ENCODE peak calls at places on chromosomes 2 and 18, in six cellular contexts. R is HCT116, W is neural progenitor cell, X is OCI-LY7, K is IMR-90, P is A549. F is an unnamed sample.

GRCh38 chr2:162072181-162072702 is 1.8 kb downstream of the DPP4 start:
- DNase-seq in R (no peak), X (no peak), P (no peak), W (no peak), K (peak), F (no peak)

GRCh38 chr2:157052685-157053224 is 204.8 kb upstream of the GALNT5 start:
- DNase-seq in K (peak), X (no peak), P (peak), W (no peak), R (peak), F (no peak)

GRCh38 chr2:170090229-170090628 is 87.7 kb upstream of the MYO3B start:
- DNase-seq in X (no peak), R (no peak), K (no peak), P (no peak), W (no peak), F (no peak)

GRCh38 chr2:226799976-226800940 is 638 bp upstream of the IRS1 start:
- DNase-seq in R (no peak), K (peak), X (peak), W (peak), P (peak), F (no peak)

GRCh38 chr2:85164145-85164559 is 31.0 kb downstream of the TCF7L1 start:
- DNase-seq in X (no peak), K (no peak), W (peak), R (no peak), P (no peak), F (no peak)

GRCh38 chr18:9951022-9951859 is 37.4 kb downstream of the VAPA start:
- DNase-seq in R (peak), X (peak), P (peak), W (peak), K (peak), F (peak)

GRCh38 chr18:49784427-49785185 is 28.7 kb downstream of the ACAA2 start:
- DNase-seq in R (no peak), K (peak), W (no peak), X (no peak), P (no peak), F (no peak)

GRCh38 chr2:241048149-241048948 is 49.9 kb downstream of the SNED1 start:
- DNase-seq in W (no peak), R (no peak), K (no peak), X (no peak), P (no peak), F (no peak)

GRCh38 chr18:51149605-51150429 is 47.7 kb downstream of the MEX3C start:
- DNase-seq in K (peak), X (no peak), R (no peak), P (peak), W (no peak), F (no peak)

GRCh38 chr18:25736516-25736915 is 353.9 kb downstream of the SS18 start:
- DNase-seq in X (no peak), R (no peak), K (peak), P (no peak), W (no peak), F (no peak)

GRCh38 chr18:74248189-74248975 is 43.4 kb downstream of the CYB5A start:
- DNase-seq in R (no peak), X (no peak), W (no peak), P (no peak), K (no peak), F (no peak)

GRCh38 chr18:52766002-52766540 is 426.1 kb downstream of the DCC start:
- DNase-seq in P (no peak), K (no peak), W (no peak), X (no peak), R (no peak), F (no peak)

GRCh38 chr18:72427721-72428120 is 116.4 kb downstream of the CBLN2 start:
- DNase-seq in X (no peak), R (no peak), P (no peak), K (peak), W (no peak), F (no peak)

GRCh38 chr18:28469946-28470345 is 293.0 kb upstream of the CDH2 start:
- DNase-seq in W (no peak), K (no peak), X (no peak), P (no peak), R (no peak), F (no peak)

GRCh38 chr18:33062834-33063364 is 290.1 kb upstream of the KLHL14 start:
- DNase-seq in X (no peak), W (no peak), R (no peak), K (no peak), P (no peak), F (no peak)

GRCh38 chr2:117470311-117471095 is 344.0 kb upstream of the DDX18 start:
- DNase-seq in X (peak), R (peak), W (peak), P (peak), K (no peak), F (peak)

GRCh38 chr2:176490061-176490861 is 221.0 kb downstream of the MTX2 start:
- DNase-seq in X (no peak), W (peak), P (no peak), K (no peak), R (no peak), F (no peak)

GRCh38 chr2:219433666-219434467 is 776 bp upstream of the SPEG start:
- DNase-seq in W (peak), K (peak), R (peak), P (peak), X (peak), F (peak)

GRCh38 chr2:153455856-153456255 is 22.7 kb downstream of the RPRM start:
- DNase-seq in P (no peak), K (no peak), X (no peak), W (no peak), R (no peak), F (no peak)

GRCh38 chr2:147630585-147630984 is 214.2 kb upstream of the ACVR2A start:
- DNase-seq in R (no peak), P (no peak), X (no peak), W (no peak), K (no peak), F (no peak)

DNA sequence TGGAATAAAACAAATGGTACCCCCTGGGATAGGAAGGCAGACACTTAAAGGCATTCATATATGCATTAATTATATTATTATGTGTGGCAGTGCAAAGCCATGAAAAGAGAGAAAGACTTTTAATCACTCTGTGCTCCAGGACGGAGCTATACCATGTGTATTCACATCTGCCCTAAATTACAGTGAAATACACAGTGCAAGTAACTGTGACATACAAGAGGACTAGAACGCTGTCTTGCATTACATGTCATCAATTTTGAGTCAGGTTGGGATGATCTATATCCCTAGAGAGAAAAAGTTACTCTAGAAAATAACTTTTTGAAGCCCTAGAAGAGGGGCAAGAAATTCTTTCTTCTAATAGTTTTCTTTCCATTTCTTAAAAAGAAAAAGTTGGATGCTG is 236.0 kb downstream of the GULP1 start:
- DNase-seq in W (no peak), X (no peak), R (no peak), P (no peak), K (no peak), F (no peak)
- H3K4me3 ChIP-seq in W (no peak), X (no peak), R (no peak), P (no peak), K (no peak), F (no peak)

GRCh38 chr2:55408098-55408882 is 11.4 kb downstream of the CCDC88A start:
- DNase-seq in W (no peak), R (no peak), K (peak), X (no peak), P (no peak), F (no peak)

GRCh38 chr2:55403177-55403998 is 16.3 kb downstream of the CCDC88A start:
- DNase-seq in W (no peak), X (no peak), P (no peak), K (no peak), R (no peak), F (no peak)

GRCh38 chr2:55408946-55409868 is 10.4 kb downstream of the CCDC88A start:
- DNase-seq in K (peak), X (no peak), W (no peak), P (no peak), R (no peak), F (no peak)
- H3K4me2 ChIP-seq in K (peak), X (peak), W (no peak), P (no peak), R (no peak), F (no peak)

GRCh38 chr2:122368576-122369243 is 613.3 kb downstream of the TSN start:
- DNase-seq in X (no peak), K (no peak), W (no peak), R (no peak), P (no peak), F (no peak)
- TF ChIP-seq CTCF in X (peak), K (no peak), W (peak), R (no peak), P (no peak), F (no peak)

DNA sequence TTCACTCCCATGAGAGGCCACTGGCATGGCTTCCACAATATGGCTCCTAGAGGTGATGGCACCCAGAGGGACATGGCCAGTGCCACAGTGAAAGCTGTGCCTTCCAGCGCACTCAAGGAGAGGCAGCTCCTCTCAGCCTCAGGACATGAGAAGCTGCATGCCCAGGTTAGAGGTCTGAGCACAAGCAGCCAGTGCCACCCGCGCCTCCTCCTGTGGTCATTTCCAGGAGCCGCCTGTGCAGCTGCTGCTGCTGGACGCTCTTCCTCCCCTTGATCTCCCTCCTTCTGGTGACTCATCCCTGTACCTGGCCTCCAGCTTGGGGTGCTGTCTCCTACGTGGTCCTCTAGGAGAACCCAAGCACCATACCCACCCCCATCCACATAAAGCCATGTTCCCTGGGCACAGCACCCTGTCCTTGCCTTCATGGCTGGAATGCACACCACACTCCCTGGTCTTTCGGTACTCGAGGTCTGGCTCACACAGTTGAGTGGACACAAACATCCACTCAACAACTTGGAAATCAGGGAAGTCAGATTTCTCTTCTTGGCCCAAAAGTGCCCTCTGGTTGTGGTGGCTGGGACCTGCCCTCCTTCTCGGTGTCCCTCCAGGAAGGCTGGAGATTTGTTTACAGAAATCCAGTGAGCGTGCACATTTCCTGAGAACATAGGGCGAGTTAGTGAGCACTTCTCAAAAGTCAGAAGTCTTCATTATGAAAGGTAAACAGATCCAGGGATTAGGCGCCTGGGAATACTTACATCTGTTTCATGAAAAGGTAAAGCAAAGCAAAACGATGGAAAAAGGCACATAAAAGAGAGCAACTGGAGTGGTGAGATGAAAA is 96.7 kb downstream of the EIPR1 start:
- DNase-seq in R (no peak), K (no peak), X (no peak), W (no peak), P (no peak), F (no peak)
- H3K4me3 ChIP-seq in R (no peak), K (no peak), X (no peak), W (no peak), P (no peak), F (no peak)

GRCh38 chr2:220847587-220847986 is 724.5 kb downstream of the EPHA4 start:
- DNase-seq in R (no peak), P (peak), K (peak), W (no peak), X (no peak), F (no peak)
- H3K4me2 ChIP-seq in R (no peak), P (peak), K (peak), W (no peak), X (no peak), F (no peak)

GRCh38 chr2:99961567-99961913 is 180.8 kb downstream of the AFF3 start:
- DNase-seq in X (no peak), P (no peak), R (no peak), W (no peak), K (no peak), F (no peak)
- TF ChIP-seq CTCF in X (no peak), P (no peak), R (no peak), W (no peak), K (no peak), F (no peak)

DNA sequence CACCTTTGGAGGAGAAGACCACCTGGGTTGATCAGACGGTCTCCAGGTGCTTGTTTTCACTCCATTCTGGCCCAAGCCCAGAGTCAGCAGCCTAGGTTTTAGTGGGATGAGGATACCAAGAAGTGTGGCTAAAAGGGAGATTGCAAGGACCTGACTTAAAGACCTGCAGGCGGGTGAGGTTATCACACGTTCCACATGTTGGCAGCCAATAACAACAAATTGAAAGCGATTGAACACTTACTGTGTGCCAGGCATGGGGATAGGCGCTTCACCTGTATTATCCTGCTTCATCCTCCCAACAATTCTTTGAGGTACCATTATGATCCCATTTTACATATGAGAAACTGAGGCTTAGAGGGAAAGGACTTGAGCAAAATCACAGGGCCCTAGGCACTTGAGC is 5.0 kb downstream of the ARL4C start:
- DNase-seq in P (no peak), R (no peak), W (no peak), K (no peak), X (no peak), F (no peak)
- H3K4me3 ChIP-seq in P (no peak), R (no peak), W (peak), K (no peak), X (peak), F (peak)

DNA sequence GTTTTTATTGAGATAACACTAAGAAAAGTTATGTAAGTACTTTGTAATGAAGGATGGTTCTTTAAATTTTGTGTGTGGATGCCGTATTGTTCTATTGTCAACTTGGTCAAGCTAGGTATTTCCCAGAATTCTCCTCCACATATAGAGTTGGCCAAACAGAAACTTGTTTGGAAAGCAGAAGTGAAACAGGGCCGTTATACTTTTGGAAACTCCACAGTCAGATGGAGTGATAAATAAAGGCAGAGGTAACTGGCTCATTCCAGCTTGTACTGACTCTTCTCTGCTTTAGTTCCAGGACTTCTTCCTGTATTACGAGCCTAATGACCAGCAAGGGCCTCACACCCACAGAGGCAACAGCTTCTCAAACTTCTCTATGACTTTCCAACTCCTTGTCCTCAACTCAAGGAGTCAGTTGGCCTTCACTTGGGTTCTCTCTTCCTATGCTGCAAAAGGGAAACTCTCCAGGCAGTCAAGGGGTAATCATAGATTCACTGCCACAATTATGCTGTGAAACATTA is 16.4 kb upstream of the STARD7 start:
- DNase-seq in R (no peak), X (peak), P (no peak), W (no peak), K (no peak), F (no peak)
- H3K4me2 ChIP-seq in R (no peak), X (peak), P (no peak), W (no peak), K (no peak), F (no peak)

GRCh38 chr2:216695401-216695821 is at the start of gene IGFBP5:
- DNase-seq in X (no peak), P (no peak), R (no peak), K (peak), W (peak), F (no peak)
- TF ChIP-seq CTCF in X (no peak), P (peak), R (peak), K (peak), W (peak), F (no peak)

GRCh38 chr2:29165362-29166236 is 50.4 kb downstream of the CLIP4 start:
- DNase-seq in K (peak), X (no peak), P (peak), R (no peak), W (no peak), F (no peak)
- H3K4me3 ChIP-seq in K (no peak), X (no peak), P (no peak), R (no peak), W (no peak), F (no peak)

F was measured in DND-41.